ENCODE peak calls at places on chromosome 12, in ten cellular contexts. A, T, Z, K, M, L, J, E, S and N are unnamed samples. For H3K9me3 and H3K36me3, the result is how much of the 10 kb centered on the place peaks cover.

GRCh38 chr12:127101086-127101485 is 1165.9 kb upstream of the TMEM132C start:
- DNase-seq in A (no peak), T (no peak), K (no peak), M (no peak), E (no peak), S (no peak), J (no peak), L (no peak), Z (no peak), N (no peak)

GRCh38 chr12:3962661-3963483 is 89.7 kb upstream of the PARP11 start:
- DNase-seq in J (no peak), A (peak), Z (peak), M (peak), S (no peak), L (no peak), E (no peak), T (no peak), K (peak), N (no peak)

GRCh38 chr12:5201554-5202243 is 158.0 kb downstream of the KCNA5 start:
- DNase-seq in L (no peak), A (no peak), K (no peak), M (no peak), E (no peak), T (no peak), S (peak), Z (no peak), J (no peak), N (no peak)

GRCh38 chr12:3551386-3551785 is 60.4 kb downstream of the PRMT8 start:
- DNase-seq in K (no peak), S (no peak), M (peak), L (no peak), Z (no peak), E (no peak), J (no peak), A (no peak), T (no peak), N (peak)

GRCh38 chr12:30400349-30400748 is 295.3 kb downstream of the IPO8 start:
- DNase-seq in J (no peak), S (no peak), T (no peak), K (no peak), L (no peak), M (no peak), E (no peak), A (no peak), Z (no peak), N (no peak)

GRCh38 chr12:111954974-111955373 is 58.0 kb downstream of the TMEM116 start:
- DNase-seq in T (no peak), S (no peak), Z (no peak), J (no peak), A (no peak), L (no peak), E (no peak), K (no peak), M (no peak), N (no peak)

GRCh38 chr12:7078163-7078562 is 14.1 kb downstream of the C1R start:
- DNase-seq in M (no peak), S (no peak), E (no peak), J (no peak), T (no peak), K (no peak), A (no peak), Z (no peak), L (no peak), N (no peak)

GRCh38 chr12:11917501-11917900 is 153.2 kb upstream of the BCL2L14 start:
- DNase-seq in M (no peak), K (no peak), E (no peak), L (no peak), A (no peak), S (no peak), J (no peak), Z (no peak), T (no peak), N (no peak)

DNA sequence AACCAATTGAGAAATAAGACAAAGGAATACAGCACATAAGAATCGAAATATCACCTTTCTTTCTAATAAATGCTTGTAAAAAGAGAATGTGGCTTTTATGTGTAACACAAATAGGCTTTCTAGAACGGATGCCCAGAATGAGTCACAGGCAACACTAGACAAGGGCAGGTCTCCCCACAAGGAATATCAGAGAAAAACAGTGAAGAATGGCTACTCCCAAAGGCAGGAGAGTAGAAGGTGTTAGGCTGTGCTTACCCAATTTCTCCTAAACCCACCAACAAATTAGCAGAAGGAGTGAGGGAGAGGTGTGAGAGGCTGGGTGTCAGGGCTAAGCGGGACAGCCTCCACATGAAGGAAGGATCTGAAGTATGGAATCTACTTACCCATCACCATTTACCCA is 55.2 kb downstream of the GALNT4 start:
- DNase-seq in A (no peak), K (no peak), M (no peak), J (peak), L (no peak), S (no peak), Z (no peak), T (peak), E (no peak), N (no peak)
- H3K4me3 ChIP-seq in A (no peak), K (no peak), M (no peak), J (no peak), L (no peak), S (no peak), Z (no peak), T (no peak), E (no peak), N (no peak)

DNA sequence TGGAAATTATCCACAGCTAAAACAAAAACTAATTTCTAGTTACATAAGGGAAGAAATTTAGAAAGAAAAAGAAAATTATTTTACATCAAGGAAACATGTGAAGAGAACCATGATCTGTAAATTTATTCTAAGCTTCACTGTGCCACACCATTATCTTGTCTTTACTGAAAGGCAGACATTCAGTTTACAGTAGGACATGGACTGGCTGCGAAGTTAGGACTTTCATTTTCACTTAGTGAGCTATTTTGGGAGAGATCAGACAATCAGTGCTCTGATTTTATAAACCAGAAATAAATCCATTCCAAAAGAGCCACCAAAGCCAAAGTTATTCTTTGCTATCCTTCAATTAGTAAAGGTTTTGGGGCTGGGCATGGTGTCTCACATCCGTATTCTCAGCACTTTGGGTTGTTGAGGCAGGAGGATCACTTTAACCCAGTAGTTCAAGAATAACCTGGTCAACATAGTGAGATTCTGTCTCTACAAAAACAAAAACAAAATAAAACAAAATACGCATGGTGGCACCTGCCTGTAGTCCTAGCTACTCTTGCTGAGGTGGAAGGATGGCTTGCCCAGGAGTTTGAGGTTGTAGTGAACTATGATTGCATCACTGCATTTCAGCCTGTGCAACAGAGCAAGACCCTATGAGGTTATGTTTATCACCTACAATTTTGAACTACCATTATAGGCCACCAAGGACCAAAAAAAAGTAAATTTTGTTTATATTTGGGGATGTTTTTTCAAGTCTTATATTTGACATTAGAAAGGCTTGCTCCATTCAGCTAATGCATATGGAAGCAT is 1084.8 kb upstream of the ATXN7L3B start:
- DNase-seq in L (no peak), A (no peak), K (no peak), S (no peak), T (no peak), E (no peak), J (no peak), M (no peak), Z (no peak), N (no peak)
- H3K9me3 ChIP-seq in L (under half), A (under half), K (under half), S (under half), T (under half), E (under half), J (under half), M (under half), Z (under half), N (under half)

DNA sequence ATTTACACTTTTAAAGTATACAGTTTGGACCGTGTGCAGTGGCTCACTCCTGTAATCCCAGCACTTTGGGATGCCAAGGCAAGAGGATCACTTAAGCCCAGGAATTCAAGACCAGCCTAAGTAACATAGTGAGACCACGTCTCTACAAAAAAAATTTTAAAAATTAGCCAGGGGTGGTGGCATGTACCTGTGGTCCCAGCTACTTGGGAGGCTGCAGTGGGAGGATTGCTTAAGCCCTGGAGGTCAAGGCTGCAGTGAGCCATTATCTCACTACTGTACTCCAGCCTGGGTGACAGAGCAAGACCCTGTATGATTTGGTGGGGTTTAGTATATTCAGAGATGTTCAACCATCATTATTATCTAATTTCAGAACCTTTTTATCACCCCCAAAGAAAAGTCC is 4.7 kb downstream of the EIF4B start:
- DNase-seq in K (no peak), L (no peak), S (no peak), J (no peak), Z (no peak), E (no peak), T (no peak), M (no peak), A (no peak), N (no peak)
- H3K36me3 ChIP-seq in K (under half), L (under half), S (half or more), J (under half), Z (under half), E (under half), T (under half), M (under half), A (under half), N (half or more)

GRCh38 chr12:125983094-125983783 is 918.0 kb downstream of the AACS start:
- DNase-seq in A (no peak), L (no peak), K (peak), M (peak), T (no peak), E (peak), J (peak), Z (peak), S (no peak), N (peak)
- H3K4me3 ChIP-seq in A (peak), L (peak), K (peak), M (peak), T (no peak), E (peak), J (no peak), Z (no peak), S (no peak), N (peak)

DNA sequence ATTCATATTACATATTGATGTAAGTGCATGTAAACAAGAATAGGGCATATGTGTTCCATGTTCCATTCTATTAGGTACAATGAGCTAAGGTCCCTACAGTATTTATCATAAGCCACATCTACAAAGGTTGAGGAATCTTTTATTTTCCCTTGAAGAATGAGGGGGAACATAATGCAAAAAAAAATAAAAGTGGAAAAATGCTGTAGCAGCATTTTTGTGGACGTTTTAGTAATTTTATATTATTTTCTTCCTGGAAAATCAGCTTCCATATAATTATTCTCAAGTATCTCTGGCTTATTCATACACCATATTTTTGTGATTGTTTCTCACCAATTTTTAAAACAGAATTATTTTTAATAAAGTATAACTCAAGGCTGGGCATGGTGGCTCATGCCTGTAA is 148.7 kb downstream of the MED13L start:
- DNase-seq in K (no peak), J (no peak), E (no peak), L (no peak), A (no peak), M (no peak), Z (no peak), T (no peak), S (no peak), N (no peak)
- H3K9me3 ChIP-seq in K (under half), J (under half), E (under half), L (under half), A (under half), M (under half), Z (under half), T (under half), S (under half), N (under half)

GRCh38 chr12:20360407-20360806 is 7.9 kb upstream of the PDE3A start:
- DNase-seq in T (no peak), M (no peak), A (no peak), K (no peak), L (no peak), S (no peak), J (no peak), E (no peak), Z (no peak), N (no peak)
- H3K36me3 ChIP-seq in T (under half), M (under half), A (under half), K (under half), L (under half), S (under half), J (under half), E (under half), Z (under half), N (under half)

DNA sequence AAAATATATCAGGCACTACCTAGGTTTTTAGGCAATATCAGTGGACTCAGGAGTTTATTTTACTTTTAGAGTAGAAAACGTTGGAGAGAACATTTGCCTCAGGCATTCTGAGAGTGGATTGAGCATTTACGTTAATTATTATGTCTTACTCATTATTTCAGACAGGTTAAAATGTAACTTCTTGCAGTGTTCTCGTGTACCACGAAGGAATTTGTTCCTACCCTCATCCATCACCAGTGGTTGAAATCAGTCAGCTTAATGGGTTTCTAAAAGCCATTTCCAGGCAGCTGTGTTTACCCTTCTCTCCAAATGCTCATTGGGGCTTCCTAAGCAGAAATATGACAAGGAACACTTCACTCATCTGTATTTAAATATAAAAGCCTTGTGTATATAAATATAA is 9.1 kb upstream of the LDHB start:
- DNase-seq in S (no peak), J (no peak), Z (no peak), K (no peak), E (no peak), A (no peak), M (no peak), L (no peak), T (no peak), N (no peak)
- H3K4me3 ChIP-seq in S (no peak), J (no peak), Z (no peak), K (no peak), E (no peak), A (no peak), M (no peak), L (no peak), T (no peak), N (no peak)